ENCODE peak calls at places on chromosomes 6 and 20, in five cellular contexts. One of them, this sample, is unnamed.

GRCh38 chr6:27280064-27280539 is 32.0 kb downstream of the POM121L2 start:
- DNase-seq in aorta: no peak
- DNase-seq in PC-3: peak; percentile 74
- DNase-seq in mesendoderm: peak; percentile 88
- DNase-seq in stomach: no peak
- DNase-seq in this sample: peak; percentile 28

GRCh38 chr6:27966044-27966443 is 9.0 kb downstream of the OR2B6 start:
- DNase-seq in aorta: no peak
- DNase-seq in PC-3: no peak
- DNase-seq in mesendoderm: no peak
- DNase-seq in stomach: no peak
- DNase-seq in this sample: no peak

GRCh38 chr6:158022749-158023596 is 41.3 kb downstream of the SYNJ2 start:
- DNase-seq in aorta: peak; percentile 26
- DNase-seq in PC-3: no peak
- DNase-seq in mesendoderm: no peak
- DNase-seq in stomach: no peak
- DNase-seq in this sample: no peak

GRCh38 chr20:36447101-36447500 is 94.2 kb upstream of the MYL9 start:
- DNase-seq in aorta: no peak
- DNase-seq in PC-3: peak; percentile 48
- DNase-seq in mesendoderm: no peak
- DNase-seq in stomach: no peak
- DNase-seq in this sample: no peak

GRCh38 chr20:1965520-1966278 is 28.2 kb downstream of the PDYN start:
- DNase-seq in aorta: peak; percentile 77
- DNase-seq in PC-3: peak; percentile 74
- DNase-seq in mesendoderm: peak; percentile 79
- DNase-seq in stomach: peak; percentile 69
- DNase-seq in this sample: peak; percentile 73

GRCh38 chr6:29887330-29887818 is 55.0 kb upstream of the HLA-A start:
- DNase-seq in aorta: peak; percentile 72
- DNase-seq in PC-3: peak; percentile 12
- DNase-seq in mesendoderm: peak; percentile 31
- DNase-seq in stomach: peak; percentile 55
- DNase-seq in this sample: no peak

GRCh38 chr20:24610341-24611115 is 141.1 kb downstream of the SYNDIG1 start:
- DNase-seq in aorta: no peak
- DNase-seq in PC-3: no peak
- DNase-seq in mesendoderm: peak; percentile 93
- DNase-seq in stomach: no peak
- DNase-seq in this sample: peak; percentile 63

GRCh38 chr6:3455121-3455489 is 1.7 kb downstream of the SLC22A23 start:
- DNase-seq in aorta: no peak
- DNase-seq in PC-3: peak; percentile 45
- DNase-seq in mesendoderm: no peak
- DNase-seq in stomach: peak; percentile 50
- DNase-seq in this sample: peak; percentile 2

GRCh38 chr6:133553652-133554051 is 312.5 kb downstream of the EYA4 start:
- DNase-seq in aorta: no peak
- DNase-seq in PC-3: peak; percentile 66
- DNase-seq in mesendoderm: peak; percentile 67
- DNase-seq in stomach: peak; percentile 54
- DNase-seq in this sample: peak; percentile 66

GRCh38 chr6:157099912-157100593 is 223.3 kb downstream of the TMEM242 start:
- DNase-seq in aorta: no peak
- DNase-seq in PC-3: no peak
- DNase-seq in mesendoderm: no peak
- DNase-seq in stomach: no peak
- DNase-seq in this sample: no peak

GRCh38 chr20:40521962-40522361 is 167.1 kb downstream of the MAFB start:
- DNase-seq in aorta: no peak
- DNase-seq in PC-3: no peak
- DNase-seq in mesendoderm: no peak
- DNase-seq in stomach: no peak
- DNase-seq in this sample: no peak

GRCh38 chr6:130981409-130981808 is 81.6 kb downstream of the EPB41L2 start:
- DNase-seq in aorta: no peak
- DNase-seq in PC-3: no peak
- DNase-seq in mesendoderm: no peak
- DNase-seq in stomach: no peak
- DNase-seq in this sample: peak; percentile 57

GRCh38 chr6:139306582-139306981 is 14.8 kb upstream of the TXLNB start:
- DNase-seq in aorta: no peak
- DNase-seq in PC-3: no peak
- DNase-seq in mesendoderm: peak; percentile 83
- DNase-seq in stomach: no peak
- DNase-seq in this sample: no peak

DNA sequence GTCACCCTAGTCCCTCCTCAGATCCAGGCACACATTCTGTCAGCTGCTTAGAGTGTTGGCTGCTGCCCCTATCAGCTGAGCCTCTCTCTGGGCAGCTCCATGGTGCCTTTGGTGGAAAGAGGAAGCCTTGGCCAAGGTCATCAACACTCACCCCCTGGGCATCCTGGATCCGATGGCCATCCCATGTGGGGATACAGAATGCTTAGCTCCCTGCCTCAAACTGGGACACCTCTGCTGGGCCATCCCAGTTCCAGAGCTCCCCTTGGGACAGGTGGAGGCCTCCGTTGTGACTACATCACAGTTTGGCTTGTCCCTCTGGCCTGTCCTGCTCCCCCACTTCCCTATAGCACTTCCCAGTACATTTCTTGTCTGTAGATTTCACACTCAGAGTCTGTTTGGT is 45.6 kb downstream of the TOX2 start:
- DNase-seq in aorta: no peak
- DNase-seq in PC-3: no peak
- DNase-seq in mesendoderm: no peak
- DNase-seq in stomach: no peak
- DNase-seq in this sample: no peak
- H3K4me1 ChIP-seq in aorta: no peaks in the 10 kb centered on the region
- H3K4me1 ChIP-seq in PC-3: peaks cover 22% of the 10 kb centered on the region
- H3K4me1 ChIP-seq in mesendoderm: peaks cover 4% of the 10 kb centered on the region
- H3K4me1 ChIP-seq in stomach: peaks cover 35% of the 10 kb centered on the region
- H3K4me1 ChIP-seq in this sample: peaks cover 18% of the 10 kb centered on the region

DNA sequence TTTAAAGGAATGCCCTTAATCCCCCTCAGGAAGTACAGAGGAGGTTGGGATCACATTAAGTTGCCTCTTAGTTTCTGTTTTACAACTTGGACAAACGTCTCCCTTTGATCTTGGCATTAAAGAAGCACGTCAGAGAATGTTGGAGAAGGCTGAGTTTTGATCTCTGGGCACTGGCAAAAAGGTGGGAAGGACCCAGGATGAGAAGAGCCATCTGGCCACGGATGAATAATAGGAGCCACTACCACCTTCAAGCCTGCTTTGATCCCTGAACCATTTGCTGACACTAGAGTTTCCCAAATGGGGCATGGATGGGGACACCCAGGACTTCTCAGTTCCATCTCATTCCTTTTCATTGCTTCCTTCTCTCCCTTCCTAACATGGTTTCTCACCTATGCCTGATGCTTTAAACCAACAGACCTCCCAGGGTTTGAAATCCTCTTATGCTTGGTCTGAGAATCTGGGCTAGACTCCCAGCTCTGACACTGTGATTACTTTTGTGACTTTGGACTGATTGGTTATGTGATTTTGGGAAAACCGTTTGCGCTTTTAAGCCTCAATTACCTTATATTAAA is 5.8 kb downstream of the TM9SF4 start:
- DNase-seq in aorta: no peak
- DNase-seq in PC-3: no peak
- DNase-seq in mesendoderm: peak; percentile 14
- DNase-seq in stomach: no peak
- DNase-seq in this sample: no peak
- H3K27ac ChIP-seq in aorta: no peak overlapping the region
- H3K27ac ChIP-seq in PC-3: no peak overlapping the region
- H3K27ac ChIP-seq in mesendoderm: no peak overlapping the region
- H3K27ac ChIP-seq in stomach: no peak overlapping the region
- H3K27ac ChIP-seq in this sample: no peak overlapping the region

GRCh38 chr6:111800821-111801220 is 72.4 kb downstream of the FYN start:
- DNase-seq in aorta: no peak
- DNase-seq in PC-3: peak; percentile 58
- DNase-seq in mesendoderm: no peak
- DNase-seq in stomach: no peak
- DNase-seq in this sample: no peak
- H3K4me1 ChIP-seq in aorta: no peaks in the 10 kb centered on the region
- H3K4me1 ChIP-seq in PC-3: peaks cover 54% of the 10 kb centered on the region
- H3K4me1 ChIP-seq in mesendoderm: peaks cover 5% of the 10 kb centered on the region
- H3K4me1 ChIP-seq in stomach: peaks cover 58% of the 10 kb centered on the region
- H3K4me1 ChIP-seq in this sample: no peaks in the 10 kb centered on the region

DNA sequence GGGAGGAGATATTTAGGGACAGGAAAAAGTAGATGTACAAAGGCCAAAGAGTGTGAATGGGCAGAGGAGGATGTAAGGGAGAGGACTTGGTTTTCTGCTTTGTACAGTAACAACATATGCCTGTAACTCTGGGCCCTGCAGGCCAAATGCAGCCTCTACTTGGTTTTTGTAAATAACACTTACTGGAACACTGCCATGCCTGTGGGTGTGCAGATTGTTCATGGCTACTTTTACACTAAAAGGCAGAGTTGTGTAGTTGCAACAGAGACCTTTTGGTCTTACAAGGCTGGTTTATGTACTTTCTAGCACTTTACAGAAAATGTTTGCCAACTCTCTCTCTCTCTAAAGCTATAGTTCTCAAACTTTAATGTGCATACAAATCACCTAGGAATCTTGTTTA is 157.1 kb downstream of the PHACTR1 start:
- DNase-seq in aorta: no peak
- DNase-seq in PC-3: no peak
- DNase-seq in mesendoderm: no peak
- DNase-seq in stomach: no peak
- DNase-seq in this sample: no peak
- H3K27ac ChIP-seq in aorta: no peak overlapping the region
- H3K27ac ChIP-seq in PC-3: no peak overlapping the region
- H3K27ac ChIP-seq in mesendoderm: no peak overlapping the region
- H3K27ac ChIP-seq in stomach: no peak overlapping the region
- H3K27ac ChIP-seq in this sample: no peak overlapping the region